ENCODE peak calls at places on chromosomes 7 and 10, in nine cellular contexts. One of them, this sample, is unnamed.

GRCh38 chr7:46115410-46115809 is 194.3 kb upstream of the IGFBP3 start:
- DNase-seq in NCI-H460: no peak
- DNase-seq in smooth muscle cell of the brain vasculature: no peak
- DNase-seq in GM13977: no peak
- DNase-seq in HT-29: no peak
- DNase-seq in NCI-H1417 treated with DMSO at 0.1 percent for 48 hours: no peak
- DNase-seq in effector memory CD8-positive, alpha-beta T cell: no peak
- DNase-seq in activated T-helper 1 cell treated with Interleukin-2 at 50 U/mL for 16 hours: no peak
- DNase-seq in OCI-LY7: no peak
- DNase-seq in this sample: no peak

GRCh38 chr10:5525581-5526271 is 965 bp downstream of the CALML3 start:
- DNase-seq in NCI-H460: no peak
- DNase-seq in smooth muscle cell of the brain vasculature: no peak
- DNase-seq in GM13977: no peak
- DNase-seq in HT-29: no peak
- DNase-seq in NCI-H1417 treated with DMSO at 0.1 percent for 48 hours: no peak
- DNase-seq in effector memory CD8-positive, alpha-beta T cell: no peak
- DNase-seq in activated T-helper 1 cell treated with Interleukin-2 at 50 U/mL for 16 hours: no peak
- DNase-seq in OCI-LY7: no peak
- DNase-seq in this sample: no peak

GRCh38 chr10:113272511-113272910 is 280.3 kb upstream of the HABP2 start:
- DNase-seq in NCI-H460: no peak
- DNase-seq in smooth muscle cell of the brain vasculature: no peak
- DNase-seq in GM13977: no peak
- DNase-seq in HT-29: no peak
- DNase-seq in NCI-H1417 treated with DMSO at 0.1 percent for 48 hours: no peak
- DNase-seq in effector memory CD8-positive, alpha-beta T cell: no peak
- DNase-seq in activated T-helper 1 cell treated with Interleukin-2 at 50 U/mL for 16 hours: no peak
- DNase-seq in OCI-LY7: no peak
- DNase-seq in this sample: no peak

GRCh38 chr7:22718911-22719420 is 8.0 kb upstream of the IL6 start:
- DNase-seq in NCI-H460: no peak
- DNase-seq in smooth muscle cell of the brain vasculature: no peak
- DNase-seq in GM13977: no peak
- DNase-seq in HT-29: no peak
- DNase-seq in NCI-H1417 treated with DMSO at 0.1 percent for 48 hours: no peak
- DNase-seq in effector memory CD8-positive, alpha-beta T cell: no peak
- DNase-seq in activated T-helper 1 cell treated with Interleukin-2 at 50 U/mL for 16 hours: no peak
- DNase-seq in OCI-LY7: no peak
- DNase-seq in this sample: no peak

GRCh38 chr10:114023198-114023597 is 20.5 kb upstream of the ADRB1 start:
- DNase-seq in NCI-H460: no peak
- DNase-seq in smooth muscle cell of the brain vasculature: no peak
- DNase-seq in GM13977: no peak
- DNase-seq in HT-29: no peak
- DNase-seq in NCI-H1417 treated with DMSO at 0.1 percent for 48 hours: no peak
- DNase-seq in effector memory CD8-positive, alpha-beta T cell: no peak
- DNase-seq in activated T-helper 1 cell treated with Interleukin-2 at 50 U/mL for 16 hours: no peak
- DNase-seq in OCI-LY7: no peak
- DNase-seq in this sample: no peak

GRCh38 chr10:4243169-4243568 is 458.2 kb upstream of the KLF6 start:
- DNase-seq in NCI-H460: no peak
- DNase-seq in smooth muscle cell of the brain vasculature: no peak
- DNase-seq in GM13977: no peak
- DNase-seq in HT-29: no peak
- DNase-seq in NCI-H1417 treated with DMSO at 0.1 percent for 48 hours: no peak
- DNase-seq in effector memory CD8-positive, alpha-beta T cell: no peak
- DNase-seq in activated T-helper 1 cell treated with Interleukin-2 at 50 U/mL for 16 hours: no peak
- DNase-seq in OCI-LY7: no peak
- DNase-seq in this sample: no peak

GRCh38 chr7:6171532-6172330 is 100.7 kb downstream of the CYTH3 start:
- DNase-seq in NCI-H460: no peak
- DNase-seq in smooth muscle cell of the brain vasculature: no peak
- DNase-seq in GM13977: no peak
- DNase-seq in HT-29: no peak
- DNase-seq in NCI-H1417 treated with DMSO at 0.1 percent for 48 hours: no peak
- DNase-seq in effector memory CD8-positive, alpha-beta T cell: no peak
- DNase-seq in activated T-helper 1 cell treated with Interleukin-2 at 50 U/mL for 16 hours: no peak
- DNase-seq in OCI-LY7: no peak
- DNase-seq in this sample: no peak

GRCh38 chr10:133124357-133125211 is 35.4 kb upstream of the KNDC1 start:
- DNase-seq in NCI-H460: peak
- DNase-seq in smooth muscle cell of the brain vasculature: no peak
- DNase-seq in GM13977: peak
- DNase-seq in HT-29: no peak
- DNase-seq in NCI-H1417 treated with DMSO at 0.1 percent for 48 hours: no peak
- DNase-seq in effector memory CD8-positive, alpha-beta T cell: no peak
- DNase-seq in activated T-helper 1 cell treated with Interleukin-2 at 50 U/mL for 16 hours: no peak
- DNase-seq in OCI-LY7: no peak
- DNase-seq in this sample: no peak

GRCh38 chr7:108351715-108352114 is 104.5 kb downstream of the NRCAM start:
- DNase-seq in NCI-H460: peak
- DNase-seq in smooth muscle cell of the brain vasculature: no peak
- DNase-seq in GM13977: no peak
- DNase-seq in HT-29: no peak
- DNase-seq in NCI-H1417 treated with DMSO at 0.1 percent for 48 hours: peak
- DNase-seq in effector memory CD8-positive, alpha-beta T cell: no peak
- DNase-seq in activated T-helper 1 cell treated with Interleukin-2 at 50 U/mL for 16 hours: no peak
- DNase-seq in OCI-LY7: no peak
- DNase-seq in this sample: no peak

GRCh38 chr10:28370107-28370835 is 67.4 kb upstream of the MPP7 start:
- DNase-seq in NCI-H460: no peak
- DNase-seq in smooth muscle cell of the brain vasculature: no peak
- DNase-seq in GM13977: no peak
- DNase-seq in HT-29: no peak
- DNase-seq in NCI-H1417 treated with DMSO at 0.1 percent for 48 hours: no peak
- DNase-seq in effector memory CD8-positive, alpha-beta T cell: no peak
- DNase-seq in activated T-helper 1 cell treated with Interleukin-2 at 50 U/mL for 16 hours: no peak
- DNase-seq in OCI-LY7: no peak
- DNase-seq in this sample: no peak

GRCh38 chr10:8044908-8045727 is 9.4 kb upstream of the GATA3 start:
- DNase-seq in NCI-H460: no peak
- DNase-seq in smooth muscle cell of the brain vasculature: no peak
- DNase-seq in GM13977: peak
- DNase-seq in HT-29: no peak
- DNase-seq in NCI-H1417 treated with DMSO at 0.1 percent for 48 hours: no peak
- DNase-seq in effector memory CD8-positive, alpha-beta T cell: no peak
- DNase-seq in activated T-helper 1 cell treated with Interleukin-2 at 50 U/mL for 16 hours: no peak
- DNase-seq in OCI-LY7: no peak
- DNase-seq in this sample: no peak

GRCh38 chr10:100148353-100149211 is 37.2 kb downstream of the ERLIN1 start:
- DNase-seq in NCI-H460: peak
- DNase-seq in smooth muscle cell of the brain vasculature: no peak
- DNase-seq in GM13977: peak
- DNase-seq in HT-29: no peak
- DNase-seq in NCI-H1417 treated with DMSO at 0.1 percent for 48 hours: no peak
- DNase-seq in effector memory CD8-positive, alpha-beta T cell: no peak
- DNase-seq in activated T-helper 1 cell treated with Interleukin-2 at 50 U/mL for 16 hours: no peak
- DNase-seq in OCI-LY7: peak
- DNase-seq in this sample: no peak

GRCh38 chr7:26686448-26686981 is 177.9 kb downstream of the SKAP2 start:
- DNase-seq in NCI-H460: peak
- DNase-seq in smooth muscle cell of the brain vasculature: no peak
- DNase-seq in GM13977: no peak
- DNase-seq in HT-29: peak
- DNase-seq in NCI-H1417 treated with DMSO at 0.1 percent for 48 hours: peak
- DNase-seq in effector memory CD8-positive, alpha-beta T cell: no peak
- DNase-seq in activated T-helper 1 cell treated with Interleukin-2 at 50 U/mL for 16 hours: no peak
- DNase-seq in OCI-LY7: peak
- DNase-seq in this sample: no peak

GRCh38 chr10:4982764-4983226 is 19.6 kb downstream of the AKR1C1 start:
- DNase-seq in NCI-H460: no peak
- DNase-seq in smooth muscle cell of the brain vasculature: no peak
- DNase-seq in GM13977: no peak
- DNase-seq in HT-29: no peak
- DNase-seq in NCI-H1417 treated with DMSO at 0.1 percent for 48 hours: no peak
- DNase-seq in effector memory CD8-positive, alpha-beta T cell: no peak
- DNase-seq in activated T-helper 1 cell treated with Interleukin-2 at 50 U/mL for 16 hours: no peak
- DNase-seq in OCI-LY7: no peak
- DNase-seq in this sample: no peak

GRCh38 chr7:142795339-142795863 is 24.6 kb downstream of the PRSS2 start:
- DNase-seq in NCI-H460: no peak
- DNase-seq in smooth muscle cell of the brain vasculature: no peak
- DNase-seq in GM13977: no peak
- DNase-seq in HT-29: no peak
- DNase-seq in NCI-H1417 treated with DMSO at 0.1 percent for 48 hours: no peak
- DNase-seq in effector memory CD8-positive, alpha-beta T cell: no peak
- DNase-seq in activated T-helper 1 cell treated with Interleukin-2 at 50 U/mL for 16 hours: peak
- DNase-seq in OCI-LY7: peak
- DNase-seq in this sample: no peak

GRCh38 chr7:45174966-45175765 is 17.6 kb downstream of the RAMP3 start:
- DNase-seq in NCI-H460: no peak
- DNase-seq in smooth muscle cell of the brain vasculature: no peak
- DNase-seq in GM13977: no peak
- DNase-seq in HT-29: no peak
- DNase-seq in NCI-H1417 treated with DMSO at 0.1 percent for 48 hours: no peak
- DNase-seq in effector memory CD8-positive, alpha-beta T cell: no peak
- DNase-seq in activated T-helper 1 cell treated with Interleukin-2 at 50 U/mL for 16 hours: no peak
- DNase-seq in OCI-LY7: no peak
- DNase-seq in this sample: no peak

GRCh38 chr7:151409555-151410404 is at the start of gene WDR86:
- DNase-seq in NCI-H460: no peak
- DNase-seq in smooth muscle cell of the brain vasculature: no peak
- DNase-seq in GM13977: no peak
- DNase-seq in HT-29: no peak
- DNase-seq in NCI-H1417 treated with DMSO at 0.1 percent for 48 hours: no peak
- DNase-seq in effector memory CD8-positive, alpha-beta T cell: peak
- DNase-seq in activated T-helper 1 cell treated with Interleukin-2 at 50 U/mL for 16 hours: no peak
- DNase-seq in OCI-LY7: no peak
- DNase-seq in this sample: no peak

GRCh38 chr10:70528726-70529362 is 50.3 kb downstream of the PALD1 start:
- DNase-seq in NCI-H460: peak
- DNase-seq in smooth muscle cell of the brain vasculature: no peak
- DNase-seq in GM13977: peak
- DNase-seq in HT-29: peak
- DNase-seq in NCI-H1417 treated with DMSO at 0.1 percent for 48 hours: no peak
- DNase-seq in effector memory CD8-positive, alpha-beta T cell: no peak
- DNase-seq in activated T-helper 1 cell treated with Interleukin-2 at 50 U/mL for 16 hours: no peak
- DNase-seq in OCI-LY7: peak
- DNase-seq in this sample: no peak

GRCh38 chr7:85806321-85806720 is 619.5 kb upstream of the SEMA3D start:
- DNase-seq in NCI-H460: no peak
- DNase-seq in smooth muscle cell of the brain vasculature: no peak
- DNase-seq in GM13977: no peak
- DNase-seq in HT-29: peak
- DNase-seq in NCI-H1417 treated with DMSO at 0.1 percent for 48 hours: no peak
- DNase-seq in effector memory CD8-positive, alpha-beta T cell: no peak
- DNase-seq in activated T-helper 1 cell treated with Interleukin-2 at 50 U/mL for 16 hours: no peak
- DNase-seq in OCI-LY7: no peak
- DNase-seq in this sample: no peak

GRCh38 chr10:42488416-42488815 is 150.0 kb downstream of the ZNF33B start:
- DNase-seq in NCI-H460: no peak
- DNase-seq in smooth muscle cell of the brain vasculature: no peak
- DNase-seq in GM13977: no peak
- DNase-seq in HT-29: no peak
- DNase-seq in NCI-H1417 treated with DMSO at 0.1 percent for 48 hours: no peak
- DNase-seq in effector memory CD8-positive, alpha-beta T cell: no peak
- DNase-seq in activated T-helper 1 cell treated with Interleukin-2 at 50 U/mL for 16 hours: no peak
- DNase-seq in OCI-LY7: no peak
- DNase-seq in this sample: no peak

GRCh38 chr10:119406888-119407777 is 135.4 kb downstream of the RGS10 start:
- DNase-seq in NCI-H460: no peak
- DNase-seq in smooth muscle cell of the brain vasculature: no peak
- DNase-seq in GM13977: no peak
- DNase-seq in HT-29: no peak
- DNase-seq in NCI-H1417 treated with DMSO at 0.1 percent for 48 hours: no peak
- DNase-seq in effector memory CD8-positive, alpha-beta T cell: no peak
- DNase-seq in activated T-helper 1 cell treated with Interleukin-2 at 50 U/mL for 16 hours: no peak
- DNase-seq in OCI-LY7: peak
- DNase-seq in this sample: no peak

GRCh38 chr10:60532691-60533468 is 143.2 kb upstream of the ANK3 start:
- DNase-seq in NCI-H460: no peak
- DNase-seq in smooth muscle cell of the brain vasculature: no peak
- DNase-seq in GM13977: no peak
- DNase-seq in HT-29: no peak
- DNase-seq in NCI-H1417 treated with DMSO at 0.1 percent for 48 hours: no peak
- DNase-seq in effector memory CD8-positive, alpha-beta T cell: no peak
- DNase-seq in activated T-helper 1 cell treated with Interleukin-2 at 50 U/mL for 16 hours: no peak
- DNase-seq in OCI-LY7: no peak
- DNase-seq in this sample: no peak

GRCh38 chr10:6232846-6233724 is 30.4 kb downstream of the PFKFB3 start:
- DNase-seq in NCI-H460: no peak
- DNase-seq in smooth muscle cell of the brain vasculature: no peak
- DNase-seq in GM13977: no peak
- DNase-seq in HT-29: no peak
- DNase-seq in NCI-H1417 treated with DMSO at 0.1 percent for 48 hours: no peak
- DNase-seq in effector memory CD8-positive, alpha-beta T cell: no peak
- DNase-seq in activated T-helper 1 cell treated with Interleukin-2 at 50 U/mL for 16 hours: no peak
- DNase-seq in OCI-LY7: no peak
- DNase-seq in this sample: no peak

GRCh38 chr10:59560990-59561389 is 148.7 kb downstream of the SLC16A9 start:
- DNase-seq in NCI-H460: no peak
- DNase-seq in smooth muscle cell of the brain vasculature: no peak
- DNase-seq in GM13977: no peak
- DNase-seq in HT-29: no peak
- DNase-seq in NCI-H1417 treated with DMSO at 0.1 percent for 48 hours: no peak
- DNase-seq in effector memory CD8-positive, alpha-beta T cell: no peak
- DNase-seq in activated T-helper 1 cell treated with Interleukin-2 at 50 U/mL for 16 hours: no peak
- DNase-seq in OCI-LY7: no peak
- DNase-seq in this sample: no peak

GRCh38 chr10:108970016-108970415 is 953.3 kb downstream of the XPNPEP1 start:
- DNase-seq in NCI-H460: peak
- DNase-seq in smooth muscle cell of the brain vasculature: no peak
- DNase-seq in GM13977: no peak
- DNase-seq in HT-29: peak
- DNase-seq in NCI-H1417 treated with DMSO at 0.1 percent for 48 hours: no peak
- DNase-seq in effector memory CD8-positive, alpha-beta T cell: no peak
- DNase-seq in activated T-helper 1 cell treated with Interleukin-2 at 50 U/mL for 16 hours: no peak
- DNase-seq in OCI-LY7: peak
- DNase-seq in this sample: peak

GRCh38 chr10:3424102-3424803 is 251.7 kb upstream of the PITRM1 start:
- DNase-seq in NCI-H460: peak
- DNase-seq in smooth muscle cell of the brain vasculature: no peak
- DNase-seq in GM13977: no peak
- DNase-seq in HT-29: peak
- DNase-seq in NCI-H1417 treated with DMSO at 0.1 percent for 48 hours: no peak
- DNase-seq in effector memory CD8-positive, alpha-beta T cell: no peak
- DNase-seq in activated T-helper 1 cell treated with Interleukin-2 at 50 U/mL for 16 hours: no peak
- DNase-seq in OCI-LY7: no peak
- DNase-seq in this sample: peak

GRCh38 chr7:97145068-97145467 is 27.6 kb downstream of the SDHAF3 start:
- DNase-seq in NCI-H460: peak
- DNase-seq in smooth muscle cell of the brain vasculature: peak
- DNase-seq in GM13977: no peak
- DNase-seq in HT-29: peak
- DNase-seq in NCI-H1417 treated with DMSO at 0.1 percent for 48 hours: peak
- DNase-seq in effector memory CD8-positive, alpha-beta T cell: no peak
- DNase-seq in activated T-helper 1 cell treated with Interleukin-2 at 50 U/mL for 16 hours: no peak
- DNase-seq in OCI-LY7: peak
- DNase-seq in this sample: peak

GRCh38 chr10:5892007-5892406 is 2.0 kb downstream of the FBH1 start:
- DNase-seq in NCI-H460: no peak
- DNase-seq in smooth muscle cell of the brain vasculature: no peak
- DNase-seq in GM13977: no peak
- DNase-seq in HT-29: no peak
- DNase-seq in NCI-H1417 treated with DMSO at 0.1 percent for 48 hours: no peak
- DNase-seq in effector memory CD8-positive, alpha-beta T cell: no peak
- DNase-seq in activated T-helper 1 cell treated with Interleukin-2 at 50 U/mL for 16 hours: no peak
- DNase-seq in OCI-LY7: no peak
- DNase-seq in this sample: no peak

GRCh38 chr7:47088329-47089067 is 493.4 kb downstream of the TNS3 start:
- DNase-seq in NCI-H460: peak
- DNase-seq in smooth muscle cell of the brain vasculature: peak
- DNase-seq in GM13977: peak
- DNase-seq in HT-29: peak
- DNase-seq in NCI-H1417 treated with DMSO at 0.1 percent for 48 hours: no peak
- DNase-seq in effector memory CD8-positive, alpha-beta T cell: no peak
- DNase-seq in activated T-helper 1 cell treated with Interleukin-2 at 50 U/mL for 16 hours: no peak
- DNase-seq in OCI-LY7: peak
- DNase-seq in this sample: peak